ENCODE peak calls at places on chromosome 18, in five cellular contexts. F is ELR, P is activated T-cell treated with anti-CD3 and anti-CD28 coated beads for 1 hour, E is HEK293T, R is LHCN-M2. Y is an unnamed sample.

GRCh38 chr18:56696966-56697365 is 45.8 kb downstream of the WDR7 start:
- DNase-seq in P (no peak), E (no peak), F (peak), R (no peak), Y (no peak)

GRCh38 chr18:64167408-64167807 is 18.5 kb upstream of the LINC00305 start:
- DNase-seq in F (no peak), P (no peak), E (no peak), R (no peak), Y (no peak)

GRCh38 chr18:37385846-37386435 is 179.7 kb downstream of the CELF4 start:
- DNase-seq in E (peak), R (peak), P (no peak), F (peak), Y (no peak)

GRCh38 chr18:39786477-39786876 is 2168.6 kb upstream of the PIK3C3 start:
- DNase-seq in F (no peak), P (no peak), E (no peak), R (no peak), Y (no peak)

GRCh38 chr18:34709104-34709503 is 994 bp upstream of the DTNA start:
- DNase-seq in F (peak), R (peak), P (no peak), E (no peak), Y (no peak)

GRCh38 chr18:7784171-7784570 is 217.1 kb downstream of the PTPRM start:
- DNase-seq in P (no peak), F (no peak), E (no peak), R (no peak), Y (no peak)

GRCh38 chr18:77062518-77063003 is 70.0 kb downstream of the MBP start:
- DNase-seq in F (no peak), P (peak), R (peak), E (no peak), Y (peak)

GRCh38 chr18:76391038-76391437 is 104.0 kb downstream of the ZNF516 start:
- DNase-seq in F (no peak), P (no peak), R (no peak), E (no peak), Y (no peak)

GRCh38 chr18:43079422-43079821 is 36.1 kb downstream of the RIT2 start:
- DNase-seq in E (no peak), P (no peak), F (no peak), R (no peak), Y (no peak)

GRCh38 chr18:13549879-13550231 is 176.5 kb downstream of the FAM210A start:
- DNase-seq in E (no peak), P (no peak), R (no peak), F (no peak), Y (no peak)

GRCh38 chr18:24677011-24677410 is 216.6 kb downstream of the HRH4 start:
- DNase-seq in F (no peak), P (no peak), R (no peak), E (no peak), Y (no peak)

GRCh38 chr18:2978208-2978607 is 34.7 kb downstream of the LPIN2 start:
- DNase-seq in E (no peak), P (no peak), R (peak), F (peak), Y (no peak)

GRCh38 chr18:79531926-79532689 is 136.4 kb downstream of the NFATC1 start:
- DNase-seq in E (no peak), R (no peak), F (no peak), P (no peak), Y (no peak)

GRCh38 chr18:35489913-35490490 is 7.8 kb downstream of the INO80C start:
- DNase-seq in F (no peak), E (no peak), P (no peak), R (no peak), Y (no peak)

GRCh38 chr18:37422116-37422515 is 143.5 kb downstream of the CELF4 start:
- DNase-seq in R (peak), P (no peak), E (no peak), F (no peak), Y (no peak)

GRCh38 chr18:80253871-80254492 is 6.7 kb upstream of the PARD6G start:
- DNase-seq in E (peak), R (no peak), F (peak), P (no peak), Y (peak)

Y was measured in effector CD8-positive, alpha-beta T cell.